ENCODE peak calls at places on chromosomes 4 and X, in six cellular contexts. V, T, O, C, I and N are unnamed samples.

GRCh38 chrX:18548996-18549395 is 122.9 kb downstream of the RS1 start:
- DNase-seq in V (no peak), T (no peak), O (no peak), C (no peak), I (no peak), N (no peak)

GRCh38 chr4:124499266-124499665 is 213.3 kb downstream of the ANKRD50 start:
- DNase-seq in V (no peak), T (no peak), O (no peak), C (no peak), I (no peak), N (no peak)

GRCh38 chr4:55723403-55723802 is 87.3 kb upstream of the NMU start:
- DNase-seq in V (no peak), T (no peak), O (no peak), C (no peak), I (no peak), N (no peak)

GRCh38 chr4:48681856-48682255 is 98.2 kb downstream of the FRYL start:
- DNase-seq in V (peak), T (no peak), O (peak), C (no peak), I (no peak), N (no peak)

GRCh38 chr4:184348311-184349233 is 125.8 kb downstream of the IRF2 start:
- DNase-seq in V (no peak), T (no peak), O (no peak), C (no peak), I (no peak), N (no peak)

GRCh38 chr4:8641931-8642650 is 49.5 kb downstream of the CPZ start:
- DNase-seq in V (no peak), T (no peak), O (no peak), C (peak), I (no peak), N (no peak)

GRCh38 chr4:184613405-184613804 is 35.8 kb downstream of the CASP3 start:
- DNase-seq in V (no peak), T (no peak), O (no peak), C (no peak), I (no peak), N (no peak)

GRCh38 chrX:97374266-97374665 is 490.6 kb downstream of the RPA4 start:
- DNase-seq in V (no peak), T (no peak), O (no peak), C (no peak), I (no peak), N (no peak)